ENCODE peak calls at places on chromosomes 16 and 17, in five cellular contexts. R, W, H, Z and Y are unnamed samples.

GRCh38 chr17:16969931-16970906 is 1.7 kb downstream of the TNFRSF13B start:
- DNase-seq in R (no peak), W (no peak), H (no peak), Z (no peak), Y (no peak)

GRCh38 chr17:28878981-28879380 is 18.6 kb downstream of the FLOT2 start:
- DNase-seq in R (peak; percentile 90), W (peak; percentile 52), H (peak; percentile 79), Z (no peak), Y (peak; percentile 32)

GRCh38 chr16:49116873-49117272 is 164.8 kb downstream of the CBLN1 start:
- DNase-seq in R (no peak), W (no peak), H (no peak), Z (no peak), Y (no peak)

GRCh38 chr17:57478433-57478832 is 222.1 kb downstream of the MSI2 start:
- DNase-seq in R (no peak), W (no peak), H (no peak), Z (no peak), Y (no peak)

GRCh38 chr16:56068314-56068713 is 123.0 kb upstream of the GNAO1 start:
- DNase-seq in R (no peak), W (no peak), H (no peak), Z (no peak), Y (no peak)

GRCh38 chr16:85356157-85356556 is 243.9 kb upstream of the CIBAR2 start:
- DNase-seq in R (no peak), W (no peak), H (no peak), Z (no peak), Y (no peak)

GRCh38 chr16:27259710-27260109 is 8.9 kb downstream of the NSMCE1 start:
- DNase-seq in R (no peak), W (no peak), H (no peak), Z (no peak), Y (no peak)

GRCh38 chr17:7755095-7755890 is 37.7 kb downstream of the DNAH2 start:
- DNase-seq in R (no peak), W (no peak), H (no peak), Z (no peak), Y (no peak)

GRCh38 chr17:34709108-34709779 is 129.9 kb downstream of the TMEM132E start:
- DNase-seq in R (no peak), W (no peak), H (no peak), Z (no peak), Y (no peak)

GRCh38 chr17:21464611-21465021 is 88.5 kb downstream of the KCNJ12 start:
- DNase-seq in R (no peak), W (no peak), H (no peak), Z (no peak), Y (no peak)

GRCh38 chr16:65095090-65095728 is 26.7 kb downstream of the CDH11 start:
- DNase-seq in R (no peak), W (no peak), H (no peak), Z (no peak), Y (no peak)

GRCh38 chr16:27924411-27925118 is 138.9 kb downstream of the GSG1L start:
- DNase-seq in R (no peak), W (no peak), H (no peak), Z (no peak), Y (no peak)

GRCh38 chr17:37488607-37489196 is 989 bp upstream of the DUSP14 start:
- DNase-seq in R (peak; percentile 93), W (peak; percentile 44), H (peak; percentile 43), Z (no peak), Y (peak; percentile 97)

GRCh38 chr16:16105646-16106045 is 117.6 kb downstream of the ABCC6 start:
- DNase-seq in R (no peak), W (no peak), H (no peak), Z (no peak), Y (no peak)

DNA sequence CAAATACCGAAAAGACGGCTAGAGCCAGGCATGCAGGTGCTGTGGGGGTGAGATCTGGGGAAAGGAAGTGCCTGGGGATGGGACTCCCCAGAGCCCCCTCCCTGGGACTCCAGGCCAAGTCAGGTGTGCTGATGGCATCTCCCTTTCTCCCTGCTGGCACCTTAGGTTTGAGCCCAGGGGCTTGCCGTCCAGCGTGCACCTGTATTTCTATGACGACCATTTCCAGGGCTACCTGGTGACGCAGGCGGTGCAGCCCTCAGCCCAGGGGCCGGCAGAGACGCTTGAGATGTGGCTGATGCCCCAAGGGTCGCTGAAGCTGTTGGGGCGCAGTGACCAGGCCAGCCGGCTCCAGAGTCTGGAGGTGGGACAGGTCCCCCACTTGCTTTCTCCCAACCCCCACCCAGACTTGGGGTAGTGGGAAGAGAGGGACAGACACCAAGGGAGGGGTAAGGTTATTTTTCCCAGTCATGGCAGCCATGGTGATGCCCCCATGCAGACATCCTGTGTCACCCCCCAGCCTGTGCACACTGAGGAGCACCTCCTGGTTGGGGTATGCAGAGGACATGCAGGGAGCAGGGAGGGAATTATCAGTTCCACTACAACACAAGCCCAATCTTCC is 11.1 kb downstream of the XYLT2 start:
- DNase-seq in R (no peak), W (no peak), H (no peak), Z (no peak), Y (no peak)
- TF ChIP-seq RCOR1 in R (no peak), W (no peak), H (no peak), Z (no peak), Y (no peak)

DNA sequence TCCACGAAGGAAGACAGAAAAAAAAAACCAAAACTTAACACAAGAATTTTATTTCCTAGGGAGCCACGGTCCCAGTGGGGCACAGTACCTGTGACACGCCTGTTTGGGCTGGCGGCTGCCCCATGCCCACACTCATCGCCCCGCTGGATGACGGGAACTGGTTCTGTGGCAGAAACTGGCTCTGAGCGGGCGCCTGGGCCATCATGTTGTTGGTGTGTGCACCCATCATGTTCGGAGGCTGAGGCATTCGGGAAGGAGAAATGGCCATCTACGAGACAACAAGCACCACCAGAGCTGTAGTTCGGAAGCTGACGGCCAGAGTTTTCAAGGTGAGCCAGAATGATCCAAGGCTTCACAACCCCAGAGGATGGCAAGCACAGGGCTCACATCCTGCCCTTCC is 56.3 kb upstream of the TRAP1 start:
- DNase-seq in R (no peak), W (no peak), H (no peak), Z (no peak), Y (no peak)
- TF ChIP-seq RCOR1 in R (no peak), W (no peak), H (no peak), Z (no peak), Y (no peak)

GRCh38 chr17:64357191-64357981 is 33.3 kb downstream of the PECAM1 start:
- DNase-seq in R (no peak), W (no peak), H (no peak), Z (no peak), Y (peak; percentile 94)
- TF ChIP-seq RCOR1 in R (no peak), W (no peak), H (no peak), Z (no peak), Y (no peak)

GRCh38 chr17:80152057-80152831 is 5.3 kb upstream of the EIF4A3 start:
- DNase-seq in R (no peak), W (no peak), H (no peak), Z (no peak), Y (peak; percentile 69)
- TF ChIP-seq RCOR1 in R (no peak), W (no peak), H (no peak), Z (no peak), Y (no peak)

GRCh38 chr17:80886641-80887573 is 104.7 kb upstream of the CHMP6 start:
- DNase-seq in R (no peak), W (peak; percentile 64), H (no peak), Z (no peak), Y (no peak)
- TF ChIP-seq RCOR1 in R (no peak), W (no peak), H (no peak), Z (no peak), Y (no peak)

GRCh38 chr16:66988197-66988788 is at the start of gene CES4A:
- DNase-seq in R (no peak), W (no peak), H (no peak), Z (no peak), Y (peak; percentile 73)
- TF ChIP-seq RCOR1 in R (no peak), W (no peak), H (no peak), Z (no peak), Y (no peak)

DNA sequence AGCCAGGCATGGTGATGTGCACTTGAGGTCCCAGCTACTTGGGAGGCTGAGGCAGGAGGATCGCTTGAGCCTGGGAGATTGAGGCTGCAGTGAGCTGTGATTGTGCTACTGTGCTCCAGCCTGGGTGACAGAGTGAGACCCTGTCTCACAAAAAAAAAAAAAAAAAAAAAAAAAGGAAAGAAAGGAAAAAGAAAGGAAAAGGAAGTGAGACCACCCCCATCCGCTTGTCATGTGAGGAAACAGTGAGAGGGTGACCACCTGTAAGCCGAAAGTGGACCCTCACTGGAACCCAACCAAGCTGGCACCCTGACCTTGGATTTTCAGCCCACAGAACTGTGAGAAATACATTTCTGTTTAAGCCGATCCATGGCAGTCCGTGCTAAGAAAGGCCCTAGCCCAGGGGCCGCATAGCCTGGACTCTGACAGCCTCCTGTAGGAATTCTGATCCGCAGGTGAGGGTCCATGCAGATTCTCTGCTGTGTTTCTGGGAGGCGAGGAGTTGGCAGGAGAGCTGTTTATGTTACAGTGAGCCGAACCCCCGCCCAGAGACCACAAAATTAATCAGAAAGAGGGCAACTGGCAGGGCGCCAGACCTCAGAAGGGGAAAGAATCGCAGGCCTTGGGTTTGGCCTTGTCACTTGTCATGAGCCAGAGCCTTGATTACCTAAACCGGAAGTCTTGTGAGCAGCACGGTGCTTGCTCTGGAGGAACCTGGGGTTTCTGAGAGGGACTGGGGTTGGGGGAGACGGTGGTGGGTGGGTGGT is 938 bp downstream of the SGSH start:
- DNase-seq in R (peak; percentile 44), W (peak; percentile 82), H (peak; percentile 68), Z (peak; percentile 66), Y (peak; percentile 80)
- TF ChIP-seq RCOR1 in R (no peak), W (peak; percentile 57), H (peak; percentile 96), Z (no peak), Y (no peak)

GRCh38 chr16:52487849-52488457 is 59.0 kb downstream of the TOX3 start:
- DNase-seq in R (no peak), W (no peak), H (no peak), Z (no peak), Y (no peak)

GRCh38 chr16:52491216-52491615 is 55.7 kb downstream of the TOX3 start:
- DNase-seq in R (no peak), W (no peak), H (no peak), Z (no peak), Y (no peak)

GRCh38 chr16:52492789-52493357 is 54.1 kb downstream of the TOX3 start:
- DNase-seq in R (no peak), W (no peak), H (no peak), Z (peak; percentile 24), Y (no peak)

GRCh38 chr16:52489894-52490293 is 57.0 kb downstream of the TOX3 start:
- DNase-seq in R (no peak), W (no peak), H (no peak), Z (no peak), Y (no peak)

GRCh38 chr16:52488837-52489289 is 58.1 kb downstream of the TOX3 start:
- DNase-seq in R (no peak), W (no peak), H (no peak), Z (no peak), Y (no peak)
- TF ChIP-seq RCOR1 in R (no peak), W (no peak), H (no peak), Z (no peak), Y (no peak)